ENCODE peak calls at places on chromosome 20, in seven cellular contexts. One of them, this sample, is unnamed.
A peak's percentile ranks its signal among the peaks of the same experiment; 100 is the strongest.

GRCh38 chr20:49308875-49309274 is 31.0 kb upstream of the ZNFX1 start:
- DNase-seq in IMR-90: no peak
- DNase-seq in mesenchymal stem cell: no peak
- DNase-seq in mesendoderm: no peak
- DNase-seq in neuronal stem cell: no peak
- DNase-seq in H9: no peak
- DNase-seq in trophoblast cell: no peak
- DNase-seq in this sample: no peak

GRCh38 chr20:32586291-32586690 is 1.2 kb upstream of the NOL4L start:
- DNase-seq in IMR-90: no peak
- DNase-seq in mesenchymal stem cell: no peak
- DNase-seq in mesendoderm: no peak
- DNase-seq in neuronal stem cell: no peak
- DNase-seq in H9: no peak
- DNase-seq in trophoblast cell: no peak
- DNase-seq in this sample: no peak

GRCh38 chr20:3857405-3857804 is 10.8 kb downstream of the MAVS start:
- DNase-seq in IMR-90: no peak
- DNase-seq in mesenchymal stem cell: no peak
- DNase-seq in mesendoderm: no peak
- DNase-seq in neuronal stem cell: no peak
- DNase-seq in H9: no peak
- DNase-seq in trophoblast cell: no peak
- DNase-seq in this sample: no peak

GRCh38 chr20:19699132-19699971 is 58.7 kb upstream of the RIN2 start:
- DNase-seq in IMR-90: peak; percentile 87
- DNase-seq in mesenchymal stem cell: peak; percentile 94
- DNase-seq in mesendoderm: peak; percentile 79
- DNase-seq in neuronal stem cell: no peak
- DNase-seq in H9: no peak
- DNase-seq in trophoblast cell: peak; percentile 87
- DNase-seq in this sample: no peak

GRCh38 chr20:61954276-61955021 is 111.2 kb downstream of the TAF4 start:
- DNase-seq in IMR-90: no peak
- DNase-seq in mesenchymal stem cell: no peak
- DNase-seq in mesendoderm: no peak
- DNase-seq in neuronal stem cell: no peak
- DNase-seq in H9: no peak
- DNase-seq in trophoblast cell: no peak
- DNase-seq in this sample: peak; percentile 39

GRCh38 chr20:3194617-3195280 is 9.7 kb downstream of the DDRGK1 start:
- DNase-seq in IMR-90: no peak
- DNase-seq in mesenchymal stem cell: no peak
- DNase-seq in mesendoderm: no peak
- DNase-seq in neuronal stem cell: no peak
- DNase-seq in H9: no peak
- DNase-seq in trophoblast cell: no peak
- DNase-seq in this sample: no peak

GRCh38 chr20:33680681-33681080 is 5.5 kb downstream of the E2F1 start:
- DNase-seq in IMR-90: peak; percentile 31
- DNase-seq in mesenchymal stem cell: no peak
- DNase-seq in mesendoderm: no peak
- DNase-seq in neuronal stem cell: no peak
- DNase-seq in H9: no peak
- DNase-seq in trophoblast cell: peak; percentile 19
- DNase-seq in this sample: no peak

GRCh38 chr20:36573798-36574277 is 441 bp downstream of the TGIF2 start:
- DNase-seq in IMR-90: no peak
- DNase-seq in mesenchymal stem cell: peak; percentile 47
- DNase-seq in mesendoderm: no peak
- DNase-seq in neuronal stem cell: no peak
- DNase-seq in H9: no peak
- DNase-seq in trophoblast cell: no peak
- DNase-seq in this sample: no peak

GRCh38 chr20:60361761-60362410 is 403.7 kb downstream of the CDH26 start:
- DNase-seq in IMR-90: no peak
- DNase-seq in mesenchymal stem cell: no peak
- DNase-seq in mesendoderm: peak; percentile 62
- DNase-seq in neuronal stem cell: no peak
- DNase-seq in H9: no peak
- DNase-seq in trophoblast cell: no peak
- DNase-seq in this sample: no peak

GRCh38 chr20:13302647-13303425 is 81.8 kb downstream of the ISM1 start:
- DNase-seq in IMR-90: no peak
- DNase-seq in mesenchymal stem cell: peak; percentile 25
- DNase-seq in mesendoderm: peak; percentile 38
- DNase-seq in neuronal stem cell: no peak
- DNase-seq in H9: peak; percentile 53
- DNase-seq in trophoblast cell: peak; percentile 61
- DNase-seq in this sample: no peak

DNA sequence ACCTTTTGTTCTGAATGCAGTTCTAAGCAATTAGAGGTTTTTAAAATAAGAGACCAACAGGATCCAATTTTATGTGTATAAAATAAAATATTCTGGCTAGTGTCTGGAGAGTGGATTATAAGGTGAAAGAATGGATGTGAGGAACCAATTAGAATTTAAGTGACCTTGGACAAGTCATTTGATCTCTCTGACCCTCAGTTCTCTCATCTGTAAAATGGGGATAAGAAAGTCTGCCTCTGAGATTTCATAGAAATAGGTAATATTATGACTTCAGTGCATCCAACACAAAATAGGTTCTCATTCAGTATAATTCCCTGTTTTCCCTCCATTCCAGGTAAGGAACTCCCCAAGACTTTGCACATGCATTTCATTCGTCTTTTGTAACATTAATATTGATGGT is 18.9 kb downstream of the CASS4 start:
- DNase-seq in IMR-90: no peak
- DNase-seq in mesenchymal stem cell: no peak
- DNase-seq in mesendoderm: no peak
- DNase-seq in neuronal stem cell: no peak
- DNase-seq in H9: no peak
- DNase-seq in trophoblast cell: no peak
- DNase-seq in this sample: no peak
- H2BK120ac ChIP-seq in IMR-90: peak overlapping the region; percentile 100
- H2BK120ac ChIP-seq in mesenchymal stem cell: no peak overlapping the region
- H2BK120ac ChIP-seq in mesendoderm: no peak overlapping the region
- H2BK120ac ChIP-seq in neuronal stem cell: no peak overlapping the region
- H2BK120ac ChIP-seq in H9: no peak overlapping the region
- H2BK120ac ChIP-seq in trophoblast cell: no peak overlapping the region
- H2BK120ac ChIP-seq in this sample: no peak overlapping the region

GRCh38 chr20:42083280-42083679 is 465.1 kb upstream of the CHD6 start:
- DNase-seq in IMR-90: no peak
- DNase-seq in mesenchymal stem cell: no peak
- DNase-seq in mesendoderm: no peak
- DNase-seq in neuronal stem cell: no peak
- DNase-seq in H9: no peak
- DNase-seq in trophoblast cell: no peak
- DNase-seq in this sample: no peak
- H2BK120ac ChIP-seq in IMR-90: no peak overlapping the region
- H2BK120ac ChIP-seq in mesenchymal stem cell: no peak overlapping the region
- H2BK120ac ChIP-seq in mesendoderm: no peak overlapping the region
- H2BK120ac ChIP-seq in neuronal stem cell: no peak overlapping the region
- H2BK120ac ChIP-seq in H9: no peak overlapping the region
- H2BK120ac ChIP-seq in trophoblast cell: no peak overlapping the region
- H2BK120ac ChIP-seq in this sample: no peak overlapping the region

GRCh38 chr20:22752324-22752723 is 168.0 kb upstream of the FOXA2 start:
- DNase-seq in IMR-90: no peak
- DNase-seq in mesenchymal stem cell: no peak
- DNase-seq in mesendoderm: no peak
- DNase-seq in neuronal stem cell: no peak
- DNase-seq in H9: no peak
- DNase-seq in trophoblast cell: no peak
- DNase-seq in this sample: no peak
- H2BK120ac ChIP-seq in IMR-90: no peak overlapping the region
- H2BK120ac ChIP-seq in mesenchymal stem cell: no peak overlapping the region
- H2BK120ac ChIP-seq in mesendoderm: no peak overlapping the region
- H2BK120ac ChIP-seq in neuronal stem cell: no peak overlapping the region
- H2BK120ac ChIP-seq in H9: no peak overlapping the region
- H2BK120ac ChIP-seq in trophoblast cell: no peak overlapping the region
- H2BK120ac ChIP-seq in this sample: no peak overlapping the region

GRCh38 chr20:44093249-44093582 is 93.8 kb downstream of the JPH2 start:
- DNase-seq in IMR-90: no peak
- DNase-seq in mesenchymal stem cell: no peak
- DNase-seq in mesendoderm: no peak
- DNase-seq in neuronal stem cell: no peak
- DNase-seq in H9: no peak
- DNase-seq in trophoblast cell: no peak
- DNase-seq in this sample: no peak
- H2BK120ac ChIP-seq in IMR-90: no peak overlapping the region
- H2BK120ac ChIP-seq in mesenchymal stem cell: no peak overlapping the region
- H2BK120ac ChIP-seq in mesendoderm: no peak overlapping the region
- H2BK120ac ChIP-seq in neuronal stem cell: no peak overlapping the region
- H2BK120ac ChIP-seq in H9: no peak overlapping the region
- H2BK120ac ChIP-seq in trophoblast cell: no peak overlapping the region
- H2BK120ac ChIP-seq in this sample: no peak overlapping the region

DNA sequence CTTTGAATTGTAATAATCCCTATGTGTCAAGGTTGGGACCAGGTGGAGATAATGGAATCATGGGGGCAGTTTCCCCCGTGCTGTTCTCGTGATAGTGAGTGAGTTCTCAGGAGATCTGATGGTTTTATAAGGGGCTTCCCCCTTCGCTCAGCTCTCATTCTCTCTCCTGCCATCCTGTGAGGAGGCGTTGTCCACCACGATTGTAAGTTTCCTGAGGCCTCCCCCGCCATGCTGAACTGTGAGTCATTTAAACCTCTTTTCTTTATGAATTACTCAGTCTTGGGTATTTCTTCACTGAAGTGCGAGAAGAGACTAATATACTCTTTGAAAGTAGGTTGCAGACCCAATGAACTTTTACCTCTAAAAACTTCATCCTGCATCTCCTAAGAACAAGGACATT is 39.2 kb upstream of the KCNG1 start:
- DNase-seq in IMR-90: peak; percentile 3
- DNase-seq in mesenchymal stem cell: no peak
- DNase-seq in mesendoderm: no peak
- DNase-seq in neuronal stem cell: no peak
- DNase-seq in H9: no peak
- DNase-seq in trophoblast cell: no peak
- DNase-seq in this sample: no peak
- H2BK120ac ChIP-seq in IMR-90: no peak overlapping the region
- H2BK120ac ChIP-seq in mesenchymal stem cell: no peak overlapping the region
- H2BK120ac ChIP-seq in mesendoderm: no peak overlapping the region
- H2BK120ac ChIP-seq in neuronal stem cell: no peak overlapping the region
- H2BK120ac ChIP-seq in H9: no peak overlapping the region
- H2BK120ac ChIP-seq in trophoblast cell: no peak overlapping the region
- H2BK120ac ChIP-seq in this sample: no peak overlapping the region

This sample was measured in H1.